ENCODE peak calls at places on chromosomes 1 and 21, in ten cellular contexts. G, F, R, M, V, K, W, S, B and L are unnamed samples.

GRCh38 chr1:3811595-3811911 is 15.3 kb upstream of the LRRC47 start:
- DNase-seq in G (no peak), F (no peak), R (no peak), M (no peak), V (no peak), K (no peak), W (no peak), S (no peak), B (no peak), L (no peak)

GRCh38 chr1:208603721-208604120 is 359.5 kb upstream of the PLXNA2 start:
- DNase-seq in G (no peak), F (no peak), R (no peak), M (no peak), V (no peak), K (no peak), W (no peak), S (no peak), B (no peak), L (no peak)

GRCh38 chr1:174191255-174191906 is 32.1 kb downstream of the RABGAP1L start:
- DNase-seq in G (no peak), F (no peak), R (no peak), M (no peak), V (no peak), K (no peak), W (no peak), S (no peak), B (no peak), L (no peak)

GRCh38 chr1:163771637-163772036 is 449.9 kb downstream of the NUF2 start:
- DNase-seq in G (no peak), F (no peak), R (no peak), M (no peak), V (no peak), K (no peak), W (no peak), S (no peak), B (no peak), L (no peak)

GRCh38 chr21:34271452-34271851 is 92.4 kb upstream of the KCNE2 start:
- DNase-seq in G (no peak), F (no peak), R (no peak), M (no peak), V (no peak), K (no peak), W (no peak), S (no peak), B (no peak), L (no peak)

GRCh38 chr1:211623510-211623909 is 44.5 kb upstream of the SLC30A1 start:
- DNase-seq in G (no peak), F (no peak), R (no peak), M (no peak), V (no peak), K (no peak), W (no peak), S (no peak), B (no peak), L (no peak)

GRCh38 chr1:93448983-93449805 is 1.3 kb downstream of the FNBP1L start:
- DNase-seq in G (peak), F (no peak), R (peak), M (peak), V (no peak), K (no peak), W (no peak), S (no peak), B (peak), L (no peak)

GRCh38 chr1:204288061-204288588 is 71.6 kb downstream of the PLEKHA6 start:
- DNase-seq in G (peak), F (peak), R (no peak), M (peak), V (no peak), K (peak), W (peak), S (no peak), B (peak), L (no peak)

GRCh38 chr1:11198851-11199628 is 9.9 kb downstream of the ANGPTL7 start:
- DNase-seq in G (no peak), F (no peak), R (no peak), M (no peak), V (no peak), K (no peak), W (no peak), S (no peak), B (no peak), L (no peak)

GRCh38 chr1:8742022-8742924 is 75.2 kb downstream of the RERE start:
- DNase-seq in G (no peak), F (no peak), R (no peak), M (no peak), V (no peak), K (no peak), W (no peak), S (no peak), B (no peak), L (no peak)

GRCh38 chr1:205488074-205488723 is 16.3 kb upstream of the CDK18 start:
- DNase-seq in G (peak), F (peak), R (peak), M (peak), V (peak), K (peak), W (peak), S (peak), B (peak), L (no peak)

GRCh38 chr21:35556536-35556935 is 503.8 kb downstream of the SETD4 start:
- DNase-seq in G (no peak), F (no peak), R (no peak), M (no peak), V (no peak), K (no peak), W (no peak), S (no peak), B (no peak), L (no peak)

DNA sequence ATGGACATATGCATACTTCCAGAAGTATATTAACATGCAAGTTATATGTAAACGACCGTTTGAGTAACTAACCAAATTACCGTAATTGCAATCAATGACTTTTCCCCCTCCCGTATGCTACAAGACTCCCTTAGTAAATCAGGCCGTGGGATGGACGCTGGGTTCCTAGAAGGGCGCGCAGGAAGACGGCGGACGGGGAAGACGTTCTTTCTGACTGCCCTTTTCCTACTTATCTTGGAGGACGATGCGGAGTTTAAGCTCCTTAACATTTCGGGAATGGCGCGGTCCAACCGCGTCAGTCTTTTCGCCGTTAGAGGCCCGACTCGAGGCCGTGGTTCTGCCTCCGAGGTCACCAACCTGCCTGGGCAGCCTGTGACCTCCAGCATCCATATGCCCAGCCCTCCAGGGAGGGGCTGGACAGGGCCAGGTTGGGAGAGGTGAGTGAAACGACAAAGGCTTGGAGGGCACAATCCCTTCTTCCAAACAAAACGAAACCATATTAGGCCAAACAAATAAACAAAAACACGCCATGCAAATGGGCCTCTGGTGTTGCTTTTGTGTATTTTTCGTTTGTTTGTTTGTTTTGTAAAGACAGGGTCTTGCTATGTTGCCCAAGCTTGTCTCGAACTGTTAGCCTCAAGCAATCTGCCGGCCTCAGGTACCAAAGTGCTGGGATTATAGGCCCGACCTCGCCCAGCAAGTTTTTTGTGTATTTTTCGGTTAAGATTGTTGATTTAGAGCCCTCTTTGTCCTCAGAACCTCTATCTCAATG is 873 bp upstream of the PI4KB start:
- DNase-seq in G (peak), F (no peak), R (no peak), M (peak), V (peak), K (no peak), W (no peak), S (no peak), B (no peak), L (no peak)
- TF ChIP-seq POLR2A in G (no peak), F (no peak), R (no peak), M (no peak), V (no peak), K (no peak), W (no peak), S (no peak), B (no peak), L (no peak)

GRCh38 chr21:42461881-42462877 is 33.8 kb downstream of the RSPH1 start:
- DNase-seq in G (no peak), F (no peak), R (no peak), M (peak), V (peak), K (no peak), W (no peak), S (peak), B (peak), L (no peak)
- TF ChIP-seq POLR2A in G (no peak), F (no peak), R (peak), M (peak), V (no peak), K (no peak), W (no peak), S (peak), B (no peak), L (no peak)

DNA sequence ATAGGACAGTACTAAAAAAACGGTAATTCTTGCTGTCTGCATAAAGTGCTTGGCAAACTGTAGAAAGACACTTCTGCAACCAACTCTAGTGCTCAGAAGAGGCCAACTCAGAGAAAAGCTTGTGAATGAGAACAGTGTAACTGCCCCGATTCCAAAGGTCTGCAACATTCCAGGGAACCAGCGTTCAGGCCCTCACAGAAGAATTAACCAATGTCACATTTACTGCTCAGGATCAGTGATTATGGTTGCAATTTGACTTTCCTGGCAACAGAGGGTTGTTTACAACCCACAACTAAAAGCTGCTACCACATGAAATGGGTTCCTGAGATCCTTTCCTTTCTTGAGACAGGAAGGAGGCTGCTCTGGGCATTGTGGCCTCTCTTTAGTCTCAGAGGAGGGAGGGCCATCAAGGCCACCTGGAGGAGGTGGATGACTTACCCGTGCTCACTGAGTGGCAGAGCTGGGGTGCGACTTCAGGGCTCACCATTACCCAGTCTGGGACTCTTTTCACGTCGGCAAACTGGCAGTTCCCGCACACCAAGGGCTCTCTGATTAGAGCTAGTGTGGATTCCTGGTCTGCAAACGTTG is 15.3 kb downstream of the SRSF4 start:
- DNase-seq in G (no peak), F (no peak), R (no peak), M (no peak), V (no peak), K (no peak), W (no peak), S (no peak), B (no peak), L (no peak)
- TF ChIP-seq POLR2A in G (no peak), F (no peak), R (no peak), M (no peak), V (no peak), K (no peak), W (no peak), S (no peak), B (no peak), L (no peak)

GRCh38 chr1:31937300-31938183 is 626 bp downstream of the PTP4A2 start:
- DNase-seq in G (no peak), F (peak), R (peak), M (peak), V (peak), K (peak), W (peak), S (peak), B (peak), L (peak)
- TF ChIP-seq POLR2A in G (no peak), F (no peak), R (peak), M (peak), V (no peak), K (no peak), W (peak), S (no peak), B (no peak), L (no peak)

DNA sequence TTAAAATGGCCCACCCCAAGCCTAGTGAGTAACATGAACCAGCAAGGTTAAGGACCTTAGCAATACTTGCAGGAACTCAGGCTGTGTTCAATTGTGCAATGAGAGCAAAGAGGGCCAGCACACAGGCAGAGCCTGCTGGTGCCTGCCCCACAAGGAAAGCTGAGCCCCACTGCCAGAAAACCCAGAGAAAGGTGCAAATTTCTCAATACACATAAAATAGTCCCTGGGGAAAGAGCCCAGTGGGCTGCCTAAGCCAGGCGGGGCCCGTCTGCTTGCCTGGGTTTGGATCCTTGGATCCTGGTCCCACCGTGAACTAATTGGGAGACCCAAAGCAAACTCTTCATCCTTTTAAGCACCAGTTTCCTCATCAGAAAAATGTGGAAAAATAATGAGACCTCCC is 128.5 kb upstream of the CACNA1E start:
- DNase-seq in G (no peak), F (no peak), R (no peak), M (no peak), V (no peak), K (no peak), W (no peak), S (no peak), B (no peak), L (no peak)
- TF ChIP-seq POLR2A in G (no peak), F (no peak), R (no peak), M (no peak), V (no peak), K (no peak), W (no peak), S (no peak), B (no peak), L (no peak)

DNA sequence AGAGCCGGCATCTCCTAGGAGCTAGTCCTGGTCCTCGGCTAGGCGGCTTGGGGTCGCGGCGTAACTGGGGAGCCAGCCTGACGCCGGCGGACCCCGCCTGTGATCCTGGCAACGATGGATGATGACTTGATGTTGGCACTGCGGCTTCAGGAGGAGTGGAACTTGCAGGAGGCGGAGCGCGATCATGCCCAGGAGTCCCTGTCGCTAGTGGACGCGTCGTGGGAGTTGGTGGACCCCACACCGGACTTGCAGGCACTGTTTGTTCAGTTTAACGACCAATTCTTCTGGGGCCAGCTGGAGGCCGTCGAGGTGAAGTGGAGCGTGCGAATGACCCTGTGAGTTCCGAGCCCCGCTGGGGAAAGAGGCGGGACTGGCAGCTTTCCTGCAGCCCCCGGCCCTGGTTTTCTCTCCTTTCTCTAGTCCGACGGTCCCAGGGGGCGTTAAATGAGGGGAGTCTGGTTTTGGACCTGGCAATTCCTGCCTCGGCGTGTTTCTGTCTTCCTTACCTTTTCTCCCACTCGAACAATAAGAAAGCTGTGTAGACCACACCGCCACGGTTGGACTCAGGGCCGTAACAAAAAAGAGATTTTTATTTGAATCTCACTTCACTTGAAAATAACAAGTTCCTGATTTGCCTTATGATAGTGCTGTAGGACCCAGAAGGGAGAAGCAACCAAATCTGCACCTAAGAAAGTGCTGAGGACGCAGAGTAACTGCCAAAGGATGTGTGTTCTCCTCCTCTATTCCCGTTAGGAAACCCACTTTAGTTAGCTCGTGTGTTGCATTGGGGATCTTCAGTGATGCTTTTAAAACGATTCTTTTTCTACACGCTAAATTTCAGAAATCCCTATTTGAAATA is at the start of gene SPRTN:
- DNase-seq in G (peak), F (no peak), R (no peak), M (no peak), V (no peak), K (peak), W (no peak), S (peak), B (no peak), L (no peak)
- TF ChIP-seq POLR2A in G (peak), F (no peak), R (no peak), M (no peak), V (no peak), K (no peak), W (no peak), S (peak), B (no peak), L (no peak)

DNA sequence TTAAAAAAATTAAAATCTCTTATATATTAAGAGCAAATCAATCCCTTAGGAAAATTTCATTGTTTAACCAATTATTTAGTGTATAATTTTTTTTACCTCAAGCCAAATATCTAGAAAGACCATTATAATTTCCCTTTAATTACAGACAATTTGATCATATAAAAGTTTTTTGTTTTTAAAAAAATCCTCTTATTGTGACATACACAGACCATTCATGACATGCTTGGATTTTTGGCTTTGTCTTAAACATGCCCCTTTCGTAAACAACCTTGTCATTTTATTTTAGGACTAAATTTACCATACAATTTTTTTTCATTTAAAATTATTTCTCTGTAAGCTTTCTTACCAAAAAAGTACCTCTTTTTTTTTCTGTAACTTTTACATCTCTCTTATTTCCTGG is 14.2 kb upstream of the CYP4B1 start:
- DNase-seq in G (no peak), F (no peak), R (no peak), M (no peak), V (no peak), K (no peak), W (no peak), S (no peak), B (no peak), L (no peak)
- TF ChIP-seq POLR2A in G (no peak), F (no peak), R (no peak), M (no peak), V (no peak), K (no peak), W (no peak), S (no peak), B (no peak), L (no peak)

DNA sequence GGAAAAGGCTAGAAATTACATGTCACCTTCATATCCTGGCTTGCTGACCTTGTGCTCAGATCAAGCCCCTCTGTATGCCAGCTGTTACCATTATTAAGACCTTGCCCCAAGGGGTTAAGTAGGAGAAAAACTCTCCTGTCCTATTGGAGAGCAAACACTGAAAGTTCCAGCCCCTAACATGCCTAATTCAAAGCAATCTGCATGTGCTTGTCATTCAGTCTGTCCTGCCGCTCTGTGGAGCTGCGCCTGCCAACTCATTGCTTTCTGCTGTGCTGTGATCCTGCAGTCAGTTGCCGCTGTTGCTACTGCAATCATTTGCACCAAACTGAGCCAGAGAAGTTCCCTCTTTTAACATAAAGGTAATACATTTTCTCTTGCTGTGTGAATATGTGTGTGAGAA is 113.4 kb downstream of the DISP1 start:
- DNase-seq in G (no peak), F (peak), R (no peak), M (peak), V (peak), K (peak), W (peak), S (peak), B (peak), L (no peak)
- TF ChIP-seq POLR2A in G (no peak), F (no peak), R (no peak), M (peak), V (peak), K (no peak), W (peak), S (no peak), B (no peak), L (peak)